ENCODE peak calls at places on chromosomes 6 and 20, in five cellular contexts. N is esophagus muscularis mucosa, I is fibroblast of lung, L is left lung, B is cardiac fibroblast. V is an unnamed sample.

GRCh38 chr20:51142448-51142847 is 119.5 kb upstream of the KCNG1 start:
- DNase-seq in B (no peak), L (no peak), N (no peak), I (no peak), V (no peak)

GRCh38 chr20:8388707-8389106 is 256.6 kb downstream of the PLCB1 start:
- DNase-seq in B (peak), L (no peak), N (no peak), I (peak), V (no peak)

GRCh38 chr20:58555078-58555765 is 40.0 kb upstream of the APCDD1L start:
- DNase-seq in B (peak), N (no peak), L (no peak), I (peak), V (no peak)

GRCh38 chr20:33301192-33301930 is 18.3 kb downstream of the BPIFB1 start:
- DNase-seq in N (no peak), L (no peak), I (peak), B (peak), V (no peak)

GRCh38 chr20:42219005-42219404 is 600.8 kb upstream of the CHD6 start:
- DNase-seq in N (no peak), L (no peak), B (no peak), I (no peak), V (no peak)

GRCh38 chr20:58214310-58214709 is 14.1 kb downstream of the ANKRD60 start:
- DNase-seq in I (no peak), L (no peak), B (no peak), N (no peak), V (no peak)

GRCh38 chr6:117265425-117266266 is at the start of gene VGLL2:
- DNase-seq in I (peak), B (peak), N (peak), L (peak), V (peak)

GRCh38 chr20:54167909-54168872 is 5.6 kb downstream of the CYP24A1 start:
- DNase-seq in I (peak), N (no peak), L (no peak), B (peak), V (no peak)

GRCh38 chr20:46959081-46959692 is 64.5 kb downstream of the EYA2 start:
- DNase-seq in B (peak), N (no peak), L (no peak), I (peak), V (no peak)

GRCh38 chr20:62133864-62134263 is 9.3 kb downstream of the PSMA7 start:
- DNase-seq in B (no peak), N (no peak), L (no peak), I (no peak), V (no peak)

GRCh38 chr6:157944983-157945931 is 36.4 kb upstream of the SYNJ2 start:
- DNase-seq in L (no peak), B (peak), N (peak), I (peak), V (no peak)

GRCh38 chr6:157272866-157273755 is 50.2 kb downstream of the TMEM242 start:
- DNase-seq in N (no peak), L (no peak), I (no peak), B (no peak), V (no peak)

GRCh38 chr6:3330199-3330598 is 71.5 kb downstream of the PSMG4 start:
- DNase-seq in I (no peak), N (no peak), L (no peak), B (no peak), V (no peak)

GRCh38 chr6:133890941-133891813 is 2.3 kb downstream of the TCF21 start:
- DNase-seq in I (no peak), N (no peak), B (peak), L (no peak), V (no peak)

GRCh38 chr6:3871511-3871910 is 22.3 kb downstream of the FAM50B start:
- DNase-seq in L (no peak), I (no peak), B (no peak), N (no peak), V (no peak)

GRCh38 chr6:157068691-157069228 is 254.6 kb downstream of the TMEM242 start:
- DNase-seq in N (no peak), B (peak), I (peak), L (no peak), V (no peak)

GRCh38 chr6:85360794-85361642 is 88.9 kb upstream of the NT5E start:
- DNase-seq in N (no peak), L (peak), B (peak), I (peak), V (no peak)

GRCh38 chr20:44861547-44862006 is 23.9 kb upstream of the YWHAB start:
- DNase-seq in B (peak), I (peak), N (peak), L (no peak), V (no peak)

GRCh38 chr6:84061174-84061573 is 27.6 kb downstream of the MRAP2 start:
- DNase-seq in N (no peak), B (peak), I (no peak), L (no peak), V (no peak)

GRCh38 chr6:100153656-100154055 is 159.6 kb upstream of the MCHR2 start:
- DNase-seq in L (no peak), N (no peak), I (no peak), B (no peak), V (no peak)

GRCh38 chr20:43554369-43554768 is 4.5 kb upstream of the SGK2 start:
- DNase-seq in N (no peak), L (no peak), B (no peak), I (no peak), V (no peak)

GRCh38 chr20:25276533-25277050 is 28.7 kb downstream of the PYGB start:
- DNase-seq in L (peak), N (no peak), B (no peak), I (no peak), V (no peak)

GRCh38 chr6:140062042-140063041 is 687.9 kb upstream of the CITED2 start:
- DNase-seq in N (no peak), I (peak), B (peak), L (peak), V (no peak)

GRCh38 chr6:148435386-148435785 is 92.7 kb downstream of the SASH1 start:
- DNase-seq in B (peak), N (no peak), L (no peak), I (peak), V (no peak)

GRCh38 chr6:20947977-20948376 is 413.7 kb downstream of the CDKAL1 start:
- DNase-seq in N (no peak), B (no peak), I (no peak), L (no peak), V (no peak)

GRCh38 chr6:20946890-20947289 is 412.6 kb downstream of the CDKAL1 start:
- DNase-seq in N (no peak), L (no peak), I (no peak), B (no peak), V (no peak)

GRCh38 chr6:20948531-20948930 is 414.3 kb downstream of the CDKAL1 start:
- DNase-seq in L (no peak), I (no peak), B (no peak), N (no peak), V (no peak)

GRCh38 chr6:20943922-20944321 is 409.7 kb downstream of the CDKAL1 start:
- DNase-seq in L (no peak), I (no peak), B (no peak), N (no peak), V (no peak)

DNA sequence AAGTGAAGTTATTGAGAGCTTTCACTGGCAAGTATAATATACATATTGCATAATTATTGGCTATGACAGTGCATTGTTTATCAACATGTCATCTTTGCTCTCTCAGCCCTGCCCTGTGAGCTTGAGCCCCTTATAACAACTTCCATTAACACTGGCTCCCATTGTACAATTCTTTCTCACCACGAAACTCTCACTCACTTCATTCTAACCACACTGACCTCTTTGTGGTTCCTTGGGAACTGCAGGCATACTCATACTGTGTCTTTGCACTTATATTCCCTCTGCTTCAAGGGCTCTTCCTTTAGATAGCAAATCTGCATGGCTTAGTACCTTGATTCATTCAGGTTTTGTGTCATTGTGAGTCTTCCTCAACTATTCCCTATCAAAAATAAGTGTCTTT is 411.8 kb downstream of the CDKAL1 start:
- DNase-seq in I (peak), B (peak), N (no peak), L (no peak), V (no peak)
- TF ChIP-seq CTCF in I (peak), B (peak), N (no peak), L (no peak), V (no peak)

GRCh38 chr20:63741354-63741675 is 1.7 kb downstream of the SLC2A4RG start:
- DNase-seq in N (no peak), B (no peak), L (no peak), I (no peak), V (no peak)

GRCh38 chr20:63740070-63740500 is 509 bp downstream of the SLC2A4RG start:
- DNase-seq in L (no peak), B (peak), I (peak), N (no peak), V (peak)

GRCh38 chr20:63739129-63740069 is at the start of gene SLC2A4RG:
- DNase-seq in N (no peak), L (peak), I (peak), B (peak), V (peak)

GRCh38 chr20:63741676-63742380 is 2.3 kb downstream of the SLC2A4RG start:
- DNase-seq in I (no peak), N (no peak), B (no peak), L (no peak), V (peak)

GRCh38 chr20:63740501-63741353 is 1.2 kb downstream of the SLC2A4RG start:
- DNase-seq in B (peak), L (peak), I (peak), N (peak), V (peak)
- TF ChIP-seq CTCF in B (no peak), L (no peak), I (no peak), N (peak), V (peak)

DNA sequence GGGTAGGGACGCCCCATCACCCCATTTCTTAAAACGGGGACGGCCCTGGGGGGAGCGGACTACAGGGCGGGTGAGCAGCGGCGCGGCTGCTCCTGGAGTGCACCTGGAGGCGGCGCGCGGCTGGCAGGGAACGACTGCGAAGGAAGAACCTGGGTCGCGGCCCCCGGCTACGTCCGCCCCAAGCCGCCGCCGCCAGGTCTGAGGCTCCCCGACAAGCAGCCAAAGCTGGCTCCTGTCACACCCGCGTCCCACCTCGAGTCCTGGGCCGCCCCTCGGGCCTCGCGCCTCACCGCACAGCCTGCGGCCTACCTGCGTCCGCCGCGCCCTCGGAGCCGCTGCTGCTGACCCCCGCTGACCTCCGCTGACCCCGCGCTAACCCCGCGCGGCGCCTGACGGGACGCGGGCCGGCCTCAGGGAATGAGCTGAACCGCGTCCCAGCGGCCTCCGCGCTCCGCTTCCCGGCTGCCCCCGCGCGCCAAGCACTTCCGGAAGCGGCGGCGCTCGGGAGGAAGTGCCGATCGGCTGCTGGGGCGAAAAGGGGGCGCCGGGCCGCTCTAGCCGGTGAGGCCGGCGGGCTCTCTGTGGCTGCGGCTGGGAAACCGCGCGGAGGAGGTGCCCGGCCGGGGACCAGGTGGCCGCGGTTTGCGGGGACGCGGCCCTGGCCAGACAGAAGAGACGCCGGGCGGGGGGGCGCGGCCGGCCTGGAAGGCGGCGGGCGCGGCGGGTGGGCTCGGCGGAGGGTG is at the start of the genes ARFRP1 and ZGPAT:
- DNase-seq in B (peak), I (peak), L (peak), N (peak), V (peak)
- TF ChIP-seq CTCF in B (no peak), I (no peak), L (no peak), N (no peak), V (no peak)

DNA sequence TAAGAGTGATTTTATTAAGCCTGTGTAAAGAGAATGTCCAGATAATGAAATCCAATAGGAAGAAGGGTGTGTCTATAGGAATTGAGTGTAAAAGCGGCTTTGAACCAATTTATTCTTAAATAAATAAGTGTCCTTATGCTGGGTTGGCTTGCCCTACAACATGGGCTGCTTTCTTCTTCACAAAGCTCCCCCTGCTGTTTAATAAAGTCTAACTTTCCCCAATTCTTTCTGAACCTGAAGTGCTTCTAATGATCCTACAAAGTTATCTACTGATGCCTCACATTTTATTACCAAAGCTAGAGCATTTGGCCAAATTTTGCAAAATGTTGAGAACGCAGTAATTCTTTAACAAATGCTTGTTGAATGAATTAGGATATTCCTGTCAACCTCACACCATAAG is 36.3 kb upstream of the SIRT5 start:
- DNase-seq in N (no peak), L (no peak), B (peak), I (peak), V (no peak)
- TF ChIP-seq CTCF in N (peak), L (peak), B (peak), I (peak), V (peak)

DNA sequence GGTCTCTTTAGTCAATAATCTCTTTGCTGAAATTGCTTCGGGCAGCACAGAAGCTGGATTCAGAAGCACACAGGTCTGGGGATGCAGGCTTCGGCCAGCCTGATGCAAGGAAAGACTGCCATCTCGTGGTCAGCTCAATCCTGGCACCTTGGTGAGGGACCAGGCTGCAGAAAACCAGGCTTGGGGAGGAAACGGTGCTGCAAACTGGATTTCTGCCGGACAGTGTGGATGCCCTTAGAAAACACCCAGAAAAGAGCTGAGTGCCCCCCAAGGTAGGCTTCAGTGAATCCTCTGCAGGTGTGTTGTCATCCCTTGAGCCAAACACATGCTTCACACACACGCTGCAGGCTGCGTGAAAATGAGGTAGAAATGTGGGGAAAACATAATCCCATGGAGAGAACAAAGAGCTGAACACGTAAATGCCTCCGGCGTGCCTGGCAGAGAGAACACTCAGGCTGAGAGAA is 89.8 kb upstream of the PAX1 start:
- DNase-seq in N (peak), L (peak), I (peak), B (peak), V (peak)
- TF ChIP-seq CTCF in N (peak), L (peak), I (peak), B (peak), V (peak)

DNA sequence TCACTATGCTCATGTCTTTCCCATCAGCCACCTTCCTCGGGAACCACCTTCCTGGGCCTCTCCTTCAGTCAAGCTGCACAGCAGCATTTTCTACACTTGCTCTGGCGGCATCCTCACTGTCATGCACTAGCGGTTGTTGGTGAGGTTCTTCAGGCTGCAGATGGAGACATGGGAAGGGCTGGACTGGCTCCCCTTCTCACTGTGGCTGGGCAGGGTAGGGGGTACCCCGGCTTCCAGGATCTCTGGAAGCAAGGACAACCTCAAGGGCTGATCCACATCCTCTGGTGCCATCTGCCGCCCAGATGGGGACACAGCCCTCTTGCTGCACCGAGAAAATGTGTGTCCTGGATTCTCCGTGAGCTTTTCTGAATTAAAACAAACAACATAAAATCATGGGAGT is 180.1 kb upstream of the RNF24 start:
- DNase-seq in L (no peak), I (no peak), B (peak), N (no peak), V (no peak)
- TF ChIP-seq CTCF in L (no peak), I (peak), B (peak), N (no peak), V (peak)

DNA sequence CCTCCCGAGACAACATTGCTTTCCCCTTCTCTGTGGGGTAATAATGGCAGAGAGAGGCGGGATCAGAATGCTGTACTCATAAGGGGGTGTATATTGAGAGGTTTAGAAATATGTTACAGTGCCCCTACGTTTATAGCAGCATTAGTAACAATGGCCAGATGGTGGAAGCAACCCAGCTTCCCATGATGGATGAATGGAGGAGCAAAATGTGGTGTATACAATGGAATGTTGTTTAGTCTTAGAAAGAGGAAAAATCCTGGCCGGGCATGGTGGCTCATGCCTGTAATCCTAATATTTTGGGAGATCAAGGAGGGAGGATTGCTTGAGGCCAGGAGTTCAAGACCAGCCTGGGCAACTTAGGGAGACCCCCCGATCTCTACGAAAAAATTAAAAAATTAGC is 12.9 kb downstream of the BANF2 start:
- DNase-seq in L (no peak), B (no peak), N (no peak), I (peak), V (no peak)
- TF ChIP-seq CTCF in L (no peak), B (no peak), N (no peak), I (no peak), V (no peak)